ENCODE peak calls at places on chromosomes 5 and 9, in six cellular contexts. V is DND-41, E is NCI-H748 treated with DMSO at 0.1 percent for 48 hours, H is fibroblast of the aortic adventitia, Y is colonic mucosa, L is ELR. S is an unnamed sample.
A peak's percentile ranks its signal among the peaks of the same experiment; 100 is the strongest.

GRCh38 chr9:112487799-112488345 is 1.2 kb downstream of the KIAA1958 start:
- DNase-seq in V (no peak), E (peak; percentile 9), H (no peak), Y (peak; percentile 29), L (peak; percentile 14), S (no peak)

GRCh38 chr5:68225188-68225910 is 9.8 kb downstream of the PIK3R1 start:
- DNase-seq in V (no peak), E (no peak), H (peak; percentile 93), Y (peak; percentile 69), L (peak; percentile 86), S (no peak)

GRCh38 chr9:11064853-11065252 is 452.1 kb upstream of the PTPRD start:
- DNase-seq in V (no peak), E (peak; percentile 84), H (no peak), Y (no peak), L (no peak), S (peak; percentile 72)

GRCh38 chr9:97737429-97737828 is 40.3 kb upstream of the XPA start:
- DNase-seq in V (no peak), E (no peak), H (no peak), Y (no peak), L (peak; percentile 27), S (no peak)

GRCh38 chr5:11310158-11310557 is 549.1 kb upstream of the DAP start:
- DNase-seq in V (no peak), E (no peak), H (no peak), Y (no peak), L (no peak), S (no peak)

GRCh38 chr5:103021310-103021709 is 98.6 kb downstream of the GIN1 start:
- DNase-seq in V (no peak), E (no peak), H (no peak), Y (no peak), L (peak; percentile 79), S (no peak)

GRCh38 chr5:109654455-109654854 is 35.3 kb upstream of the MAN2A1 start:
- DNase-seq in V (no peak), E (no peak), H (no peak), Y (no peak), L (peak; percentile 88), S (no peak)

GRCh38 chr9:77000330-77000729 is 19.1 kb upstream of the FOXB2 start:
- DNase-seq in V (no peak), E (no peak), H (no peak), Y (no peak), L (no peak), S (no peak)

GRCh38 chr9:74497750-74498615 is 848 bp downstream of the RORB start:
- DNase-seq in V (peak; percentile 63), E (no peak), H (peak; percentile 26), Y (no peak), L (peak; percentile 3), S (peak; percentile 3)

GRCh38 chr9:128191406-128192046 is at the start of gene CIZ1:
- DNase-seq in V (peak; percentile 72), E (peak; percentile 27), H (peak; percentile 73), Y (peak; percentile 80), L (peak; percentile 86), S (peak; percentile 58)

GRCh38 chr5:127088226-127088625 is 14.9 kb upstream of the C5orf63 start:
- DNase-seq in V (no peak), E (no peak), H (peak; percentile 98), Y (peak; percentile 29), L (peak; percentile 96), S (no peak)

GRCh38 chr9:8331507-8331906 is 531.9 kb upstream of the DMAC1 start:
- DNase-seq in V (no peak), E (no peak), H (no peak), Y (no peak), L (no peak), S (no peak)

GRCh38 chr5:124580512-124580911 is 165.9 kb downstream of the ZNF608 start:
- DNase-seq in V (no peak), E (no peak), H (no peak), Y (no peak), L (no peak), S (no peak)

GRCh38 chr5:96712100-96712746 is 50.0 kb downstream of the CAST start:
- DNase-seq in V (no peak), E (no peak), H (peak; percentile 48), Y (no peak), L (no peak), S (no peak)

GRCh38 chr9:95570150-95570549 is 53.4 kb upstream of the PTCH1 start:
- DNase-seq in V (no peak), E (no peak), H (peak; percentile 21), Y (no peak), L (peak; percentile 46), S (no peak)

GRCh38 chr5:112232651-112233050 is 186.4 kb downstream of the EPB41L4A start:
- DNase-seq in V (no peak), E (no peak), H (no peak), Y (peak; percentile 53), L (no peak), S (no peak)

GRCh38 chr5:7813007-7813406 is 37.9 kb downstream of the CFAP90 start:
- DNase-seq in V (no peak), E (no peak), H (no peak), Y (no peak), L (no peak), S (no peak)

GRCh38 chr9:131530546-131530929 is 525 bp downstream of the UCK1 start:
- DNase-seq in V (peak; percentile 22), E (no peak), H (peak; percentile 10), Y (peak; percentile 42), L (peak; percentile 65), S (no peak)

GRCh38 chr5:66828551-66829421 is 232.6 kb downstream of the MAST4 start:
- DNase-seq in V (no peak), E (peak; percentile 82), H (peak; percentile 69), Y (peak; percentile 41), L (peak; percentile 57), S (peak; percentile 58)

GRCh38 chr5:117486879-117487391 is 912.3 kb upstream of the SEMA6A start:
- DNase-seq in V (no peak), E (no peak), H (no peak), Y (peak; percentile 46), L (no peak), S (peak; percentile 67)

GRCh38 chr9:117205806-117206205 is 209.1 kb downstream of the ASTN2 start:
- DNase-seq in V (no peak), E (no peak), H (no peak), Y (no peak), L (no peak), S (no peak)

GRCh38 chr9:34190996-34191892 is 12.4 kb downstream of the UBAP1 start:
- DNase-seq in V (no peak), E (peak; percentile 54), H (peak; percentile 39), Y (no peak), L (peak; percentile 40), S (no peak)

GRCh38 chr9:95138474-95138873 is 179.0 kb downstream of the FANCC start:
- DNase-seq in V (no peak), E (peak; percentile 67), H (no peak), Y (no peak), L (peak; percentile 6), S (peak; percentile 97)

GRCh38 chr5:30401479-30402058 is 791.9 kb upstream of the CDH6 start:
- DNase-seq in V (no peak), E (peak; percentile 79), H (peak; percentile 57), Y (peak; percentile 35), L (peak; percentile 0), S (peak; percentile 55)

GRCh38 chr9:18017136-18017535 is 438.3 kb downstream of the SH3GL2 start:
- DNase-seq in V (no peak), E (no peak), H (no peak), Y (no peak), L (no peak), S (no peak)

GRCh38 chr5:91277093-91277626 is 106.0 kb downstream of the ARRDC3 start:
- DNase-seq in V (no peak), E (no peak), H (peak; percentile 13), Y (no peak), L (no peak), S (peak; percentile 7)

GRCh38 chr5:53478411-53479044 is 1.9 kb upstream of the FST start:
- DNase-seq in V (no peak), E (peak; percentile 85), H (peak; percentile 69), Y (peak; percentile 19), L (peak; percentile 79), S (peak; percentile 67)

GRCh38 chr5:133820516-133820915 is 147.9 kb downstream of the C5orf15 start:
- DNase-seq in V (no peak), E (no peak), H (peak; percentile 12), Y (no peak), L (no peak), S (no peak)

GRCh38 chr9:134825025-134825424 is 55.6 kb upstream of the FCN2 start:
- DNase-seq in V (no peak), E (no peak), H (no peak), Y (no peak), L (no peak), S (no peak)

GRCh38 chr9:84152204-84152603 is 171.6 kb downstream of the RMI1 start:
- DNase-seq in V (no peak), E (no peak), H (no peak), Y (no peak), L (no peak), S (no peak)

S was measured in NCI-H2029.